ENCODE peak calls at places on chromosomes 7 and 10, in six cellular contexts. T is neuronal stem cell, A is H1, Z is mesenchymal stem cell, C is IMR-90, S is H9. H is an unnamed sample. For H3K27me3, the result is how much of the 10 kb centered on the place peaks cover.

GRCh38 chr7:22561895-22562593 is 62.1 kb upstream of the STEAP1B start:
- DNase-seq in Z (peak), T (no peak), A (peak), C (peak), S (no peak), H (peak)

GRCh38 chr10:86535057-86535882 is 13.7 kb upstream of the WAPL start:
- DNase-seq in T (no peak), C (no peak), Z (peak), S (peak), A (peak), H (peak)

GRCh38 chr7:118573065-118573464 is 348.6 kb downstream of the ANKRD7 start:
- DNase-seq in S (no peak), T (no peak), C (no peak), A (no peak), Z (peak), H (peak)

GRCh38 chr7:109386959-109387358 is 817.3 kb downstream of the DNAJB9 start:
- DNase-seq in Z (no peak), A (no peak), S (no peak), C (no peak), T (no peak), H (no peak)

GRCh38 chr7:131808736-131809135 is 252.3 kb upstream of the PODXL start:
- DNase-seq in A (no peak), S (no peak), C (no peak), T (no peak), Z (no peak), H (no peak)

GRCh38 chr7:40077849-40078248 is 56.6 kb downstream of the MPLKIP start:
- DNase-seq in T (no peak), Z (peak), S (no peak), A (no peak), C (peak), H (no peak)

GRCh38 chr10:63583909-63584747 is 62.9 kb downstream of the REEP3 start:
- DNase-seq in A (no peak), C (no peak), T (no peak), Z (no peak), S (no peak), H (no peak)

GRCh38 chr10:24513155-24513554 is 210.5 kb downstream of the ARHGAP21 start:
- DNase-seq in T (peak), Z (peak), S (no peak), C (peak), A (peak), H (no peak)

GRCh38 chr7:30171753-30172447 is 37.1 kb downstream of the MTURN start:
- DNase-seq in A (no peak), Z (peak), S (no peak), C (peak), T (no peak), H (peak)

GRCh38 chr7:92633211-92633906 is 43.2 kb upstream of the FAM133B start:
- DNase-seq in S (no peak), T (no peak), C (peak), Z (peak), A (no peak), H (peak)

GRCh38 chr7:108598858-108599257 is 29.2 kb downstream of the DNAJB9 start:
- DNase-seq in A (no peak), Z (no peak), T (no peak), S (no peak), C (no peak), H (no peak)

GRCh38 chr10:116270691-116271592 is 2.1 kb downstream of the GFRA1 start:
- DNase-seq in S (peak), Z (peak), C (peak), A (peak), T (peak), H (no peak)

GRCh38 chr7:129163875-129164544 is 19.5 kb downstream of the TSPAN33 start:
- DNase-seq in S (no peak), Z (peak), T (no peak), C (peak), A (no peak), H (peak)

GRCh38 chr7:157943561-157943960 is 606.8 kb downstream of the DNAJB6 start:
- DNase-seq in S (no peak), C (no peak), A (no peak), T (no peak), Z (no peak), H (no peak)

GRCh38 chr10:132804785-132805426 is 19.0 kb upstream of the NKX6-2 start:
- DNase-seq in C (no peak), S (no peak), Z (no peak), T (no peak), A (no peak), H (no peak)

DNA sequence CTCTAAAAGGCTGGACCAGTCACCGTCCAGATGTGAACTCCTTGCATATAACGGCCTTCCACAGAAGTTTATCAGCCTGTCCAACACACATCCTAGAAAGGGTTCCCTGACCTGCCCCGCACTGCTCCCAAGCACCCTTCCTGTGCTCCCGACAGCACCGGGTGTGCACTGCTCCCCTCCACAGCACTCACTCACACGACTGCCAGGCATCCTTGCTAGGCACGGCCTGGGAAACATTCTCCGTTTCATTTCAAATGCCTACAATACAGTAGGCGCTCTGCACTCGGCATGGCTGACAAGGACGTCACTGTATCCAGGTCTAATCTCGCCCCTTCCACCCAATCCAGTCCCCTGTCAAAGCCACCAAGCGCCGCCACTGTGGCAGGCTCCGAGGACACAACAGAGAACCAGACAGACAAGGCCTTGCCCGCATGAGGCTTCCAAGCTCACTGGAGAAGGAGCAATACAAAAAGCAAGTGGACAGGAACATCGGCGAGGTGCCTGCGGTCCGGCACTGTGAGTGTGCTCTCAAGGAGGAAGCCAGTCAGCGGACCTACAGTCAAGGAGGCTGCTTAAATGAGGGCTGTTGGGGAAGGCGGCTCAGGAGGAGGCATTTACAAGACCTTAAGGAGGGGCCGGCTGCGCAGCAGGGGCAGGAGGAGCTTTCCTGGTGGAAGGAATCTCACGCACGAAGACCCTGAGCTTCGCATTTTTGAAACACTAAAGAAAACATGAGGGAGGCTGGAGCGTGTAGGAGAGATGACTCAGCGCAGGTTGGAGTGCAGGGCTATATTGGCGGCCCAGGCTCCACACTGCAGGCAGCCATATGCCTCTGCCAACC is 29.2 kb downstream of the GNA12 start:
- DNase-seq in A (no peak), S (peak), T (no peak), C (no peak), Z (peak), H (peak)
- H3K14ac ChIP-seq in A (no peak), S (peak), T (peak), C (no peak), Z (no peak), H (peak)

GRCh38 chr7:26078437-26079362 is 73.3 kb upstream of the NFE2L3 start:
- DNase-seq in S (peak), A (peak), Z (peak), T (peak), C (no peak), H (peak)
- H3K27me3 ChIP-seq in S (under half), A (under half), Z (half or more), T (under half), C (under half), H (under half)

DNA sequence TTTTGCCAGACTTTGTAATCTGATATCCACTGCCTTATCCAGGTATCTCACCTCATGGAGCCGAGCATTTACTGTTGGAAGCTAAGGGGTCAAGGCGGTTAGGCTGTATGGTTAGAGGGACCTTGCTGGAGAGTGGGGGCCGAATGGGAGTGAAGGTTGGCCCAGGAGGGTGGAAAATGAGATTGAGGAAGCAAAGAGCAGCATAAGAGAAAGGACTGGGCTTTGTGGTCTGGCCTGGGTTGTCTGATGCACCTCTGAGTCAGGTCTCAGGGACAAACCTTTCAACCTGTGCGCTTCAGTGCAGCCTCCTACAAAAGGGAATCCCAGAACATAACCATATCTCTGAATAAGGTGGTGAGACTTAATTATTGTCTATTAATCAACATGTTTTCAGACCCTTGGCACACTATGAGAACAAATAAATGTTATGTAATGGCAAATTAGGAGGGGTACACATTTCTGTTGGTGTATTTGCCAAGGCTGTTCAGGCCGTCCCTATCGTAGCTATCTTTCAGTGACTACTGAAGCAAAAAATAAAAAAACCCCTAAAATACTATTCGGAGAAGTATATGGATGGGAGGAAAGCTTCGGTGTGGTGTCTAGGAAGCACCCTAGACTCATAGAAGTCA is 4.2 kb downstream of the CAMK1D start:
- DNase-seq in A (no peak), T (no peak), S (no peak), C (no peak), Z (no peak), H (no peak)
- H3K4ac ChIP-seq in A (no peak), T (no peak), S (no peak), C (no peak), Z (no peak), H (no peak)

GRCh38 chr10:30199376-30200018 is 140.1 kb upstream of the JCAD start:
- DNase-seq in T (no peak), A (no peak), C (no peak), Z (no peak), S (no peak), H (no peak)

GRCh38 chr10:30192846-30193608 is 133.6 kb upstream of the JCAD start:
- DNase-seq in A (no peak), S (no peak), Z (no peak), C (no peak), T (no peak), H (no peak)

GRCh38 chr10:30200019-30200415 is 140.6 kb upstream of the JCAD start:
- DNase-seq in C (no peak), T (no peak), A (no peak), S (no peak), Z (no peak), H (no peak)

GRCh38 chr10:30197186-30197585 is 137.8 kb upstream of the JCAD start:
- DNase-seq in C (no peak), T (no peak), S (no peak), Z (no peak), A (no peak), H (peak)
- H3K14ac ChIP-seq in C (no peak), T (no peak), S (no peak), Z (no peak), A (no peak), H (no peak)

GRCh38 chr10:124996854-124997215 is 54.9 kb downstream of the ZRANB1 start:
- DNase-seq in A (peak), Z (no peak), T (no peak), S (no peak), C (no peak), H (no peak)

GRCh38 chr10:124998624-124999291 is 56.8 kb downstream of the ZRANB1 start:
- DNase-seq in A (no peak), C (no peak), Z (no peak), T (no peak), S (peak), H (no peak)

GRCh38 chr10:124997246-124997790 is 55.4 kb downstream of the ZRANB1 start:
- DNase-seq in T (no peak), C (no peak), A (peak), S (no peak), Z (no peak), H (no peak)

GRCh38 chr10:124999433-125000365 is 57.8 kb downstream of the ZRANB1 start:
- DNase-seq in C (peak), A (no peak), Z (no peak), T (no peak), S (no peak), H (no peak)

DNA sequence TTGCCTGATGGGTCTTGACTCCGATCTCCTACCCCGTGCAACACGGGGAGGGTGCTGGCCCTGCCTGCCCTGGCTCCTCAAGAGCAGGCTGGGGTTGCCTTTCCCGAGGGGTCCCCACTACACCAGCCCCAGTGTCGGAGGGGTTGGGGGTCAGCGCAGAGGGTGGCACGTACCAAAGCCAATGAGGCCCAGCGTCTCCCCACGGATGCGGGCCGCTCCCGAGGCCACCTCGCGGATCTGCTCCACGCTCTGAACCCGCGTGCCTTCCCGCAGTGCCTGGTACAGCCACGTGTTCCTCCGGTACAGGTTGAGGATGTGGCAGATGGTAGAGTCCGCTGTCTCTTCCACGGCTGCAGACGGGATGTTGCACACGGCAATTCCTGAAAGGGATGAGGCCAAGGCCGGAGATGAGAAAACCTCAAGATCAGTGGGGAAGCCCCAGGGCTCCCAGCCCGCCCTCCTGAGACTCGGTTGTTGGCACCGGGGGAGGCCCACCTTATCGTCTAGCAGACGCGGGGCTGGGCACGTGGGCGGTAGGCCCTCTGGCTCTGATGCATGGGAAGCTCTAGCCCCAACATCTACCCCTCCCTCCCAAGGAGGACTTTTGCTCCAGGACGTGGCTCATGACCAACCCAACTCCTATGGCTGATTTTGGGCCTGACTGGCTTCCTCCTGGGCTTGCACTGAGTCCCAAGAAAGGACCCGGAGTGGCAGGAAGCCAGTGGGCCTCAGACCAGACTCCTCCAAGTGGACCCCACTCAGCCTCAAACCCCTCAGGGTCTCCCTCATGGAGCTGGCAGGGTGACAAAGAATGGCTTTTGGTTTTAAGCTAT is 56.1 kb downstream of the ZRANB1 start:
- DNase-seq in A (peak), S (peak), C (no peak), Z (no peak), T (no peak), H (no peak)
- H3K27me3 ChIP-seq in A (under half), S (under half), C (under half), Z (under half), T (under half), H (under half)

DNA sequence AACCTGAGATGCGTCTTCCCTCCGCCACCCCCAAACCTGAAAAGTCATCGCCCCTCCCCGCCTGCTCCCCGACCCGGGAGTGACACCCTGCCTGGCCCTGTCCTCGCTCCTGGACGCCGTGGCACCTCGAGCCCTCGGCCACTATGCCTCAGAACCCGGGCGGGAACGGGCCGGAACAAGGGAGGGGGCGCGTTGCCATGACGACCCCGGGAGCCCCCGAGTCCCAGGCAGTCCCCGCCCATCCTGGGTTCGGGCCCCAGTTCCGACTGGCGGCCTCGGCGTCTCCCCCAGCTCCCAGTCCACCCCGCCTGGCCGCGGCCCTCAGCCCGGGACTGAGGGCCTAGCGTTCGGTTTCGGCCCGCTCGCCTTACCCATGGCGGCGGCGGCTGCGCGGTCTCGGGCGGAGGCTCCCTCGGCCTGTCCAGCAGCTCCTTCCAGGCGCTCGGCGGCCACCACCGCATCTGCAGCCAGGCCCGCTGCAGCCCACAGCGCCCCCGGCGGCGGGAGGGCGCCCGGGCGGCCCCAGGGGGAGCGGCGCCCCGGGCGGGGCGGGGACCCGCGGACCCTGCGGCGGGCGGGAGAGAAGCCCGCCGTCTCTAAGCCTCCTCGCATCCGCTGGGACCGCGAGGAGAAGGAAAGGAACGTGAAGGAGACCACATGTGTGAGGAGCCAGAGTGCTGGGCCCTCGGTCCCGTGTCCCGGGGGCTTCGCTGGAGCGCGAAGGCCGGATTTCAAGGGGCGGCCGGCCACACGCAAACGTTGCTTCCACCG is at the start of gene RUFY2:
- DNase-seq in Z (peak), C (peak), S (peak), A (peak), T (peak), H (peak)
- H3K4ac ChIP-seq in Z (peak), C (peak), S (no peak), A (no peak), T (peak), H (peak)